ENCODE peak calls at places on chromosomes 16 and 17, in ten cellular contexts. L is GM10248; E is progenitor cell of endocrine pancreas; B is epithelial cell of esophagus; T is HS-27A; X is HS-5; R is T-helper 22 cell; F is retinal pigment epithelial cell; Y is CD8-positive, alpha-beta T cell; G is LoVo. J is an unnamed sample.

GRCh38 chr17:79623786-79624657 is 13.2 kb upstream of the RBFOX3 start:
- DNase-seq in F (no peak), E (no peak), L (no peak), Y (no peak), G (no peak), T (no peak), X (no peak), R (no peak), B (no peak), J (no peak)

GRCh38 chr16:86980644-86981043 is 336.5 kb downstream of the C16orf95 start:
- DNase-seq in B (no peak), X (no peak), F (no peak), G (no peak), Y (no peak), R (no peak), L (no peak), E (no peak), T (no peak), J (no peak)

GRCh38 chr16:85394511-85395206 is 218.5 kb upstream of the GSE1 start:
- DNase-seq in F (no peak), X (no peak), Y (no peak), L (no peak), T (no peak), R (no peak), B (no peak), E (no peak), G (no peak), J (peak)

GRCh38 chr17:71068351-71068750 is 899.0 kb downstream of the KCNJ2 start:
- DNase-seq in B (no peak), X (no peak), Y (no peak), R (no peak), F (peak), L (no peak), E (no peak), T (no peak), G (no peak), J (no peak)

GRCh38 chr16:3960049-3960809 is 79.7 kb upstream of the CREBBP start:
- DNase-seq in Y (no peak), F (no peak), R (no peak), G (no peak), T (no peak), X (no peak), E (no peak), B (peak), L (no peak), J (no peak)

GRCh38 chr17:64063766-64064224 is 43.4 kb upstream of the ICAM2 start:
- DNase-seq in F (peak), L (no peak), B (peak), X (no peak), T (no peak), G (no peak), E (peak), Y (peak), R (no peak), J (peak)

GRCh38 chr16:89822188-89823086 is 5.8 kb upstream of the SPIRE2 start:
- DNase-seq in F (no peak), L (no peak), E (no peak), Y (no peak), G (no peak), T (no peak), R (no peak), B (no peak), X (no peak), J (peak)

GRCh38 chr16:78277374-78277773 is 177.9 kb downstream of the WWOX start:
- DNase-seq in X (no peak), F (no peak), B (no peak), R (no peak), Y (no peak), L (no peak), E (no peak), T (no peak), G (no peak), J (no peak)

GRCh38 chr16:85046472-85046916 is 18.9 kb downstream of the KIAA0513 start:
- DNase-seq in B (no peak), L (no peak), R (no peak), G (no peak), T (no peak), Y (no peak), F (no peak), E (no peak), X (no peak), J (no peak)

GRCh38 chr17:45750779-45751440 is 33.2 kb upstream of the CRHR1 start:
- DNase-seq in T (no peak), X (no peak), B (no peak), R (no peak), Y (no peak), E (no peak), L (no peak), G (no peak), F (no peak), J (no peak)

GRCh38 chr17:50114849-50115357 is 15.1 kb downstream of the SAMD14 start:
- DNase-seq in L (peak), B (peak), X (no peak), R (no peak), E (no peak), Y (peak), F (no peak), T (peak), G (no peak), J (peak)

GRCh38 chr16:77943770-77944169 is 78.6 kb upstream of the CLEC3A start:
- DNase-seq in Y (no peak), G (no peak), X (no peak), E (no peak), L (no peak), B (no peak), T (no peak), R (no peak), F (no peak), J (no peak)